ENCODE peak calls at places on chromosomes 3 and 15, in seven cellular contexts. One of them, this sample, is unnamed.

GRCh38 chr15:75091814-75092213 is 68.4 kb downstream of the PPCDC start:
- DNase-seq in spleen: no peak
- DNase-seq in GM20000: no peak
- DNase-seq in activated CD8-positive, alpha-beta memory T cell treated with anti-CD3 and anti-CD28 coated beads for 24 hours: no peak
- DNase-seq in A172: no peak
- DNase-seq in hippocampal formation: no peak
- DNase-seq in cardiac septum: no peak
- DNase-seq in this sample: no peak

GRCh38 chr15:51240066-51240465 is 98.3 kb downstream of the CYP19A1 start:
- DNase-seq in cardiac septum: no peak
- DNase-seq in A172: no peak
- DNase-seq in GM20000: no peak
- DNase-seq in activated CD8-positive, alpha-beta memory T cell treated with anti-CD3 and anti-CD28 coated beads for 24 hours: no peak
- DNase-seq in hippocampal formation: no peak
- DNase-seq in spleen: no peak
- DNase-seq in this sample: no peak

GRCh38 chr3:108036984-108037741 is 53.7 kb downstream of the CD47 start:
- DNase-seq in spleen: no peak
- DNase-seq in GM20000: peak
- DNase-seq in A172: peak
- DNase-seq in activated CD8-positive, alpha-beta memory T cell treated with anti-CD3 and anti-CD28 coated beads for 24 hours: no peak
- DNase-seq in cardiac septum: no peak
- DNase-seq in hippocampal formation: no peak
- DNase-seq in this sample: no peak

GRCh38 chr3:10215578-10216368 is 32.5 kb upstream of the TATDN2 start:
- DNase-seq in A172: no peak
- DNase-seq in spleen: no peak
- DNase-seq in cardiac septum: no peak
- DNase-seq in activated CD8-positive, alpha-beta memory T cell treated with anti-CD3 and anti-CD28 coated beads for 24 hours: no peak
- DNase-seq in hippocampal formation: no peak
- DNase-seq in GM20000: no peak
- DNase-seq in this sample: no peak

GRCh38 chr15:26615188-26615926 is 157.5 kb downstream of the GABRB3 start:
- DNase-seq in spleen: no peak
- DNase-seq in hippocampal formation: no peak
- DNase-seq in A172: no peak
- DNase-seq in GM20000: no peak
- DNase-seq in cardiac septum: no peak
- DNase-seq in activated CD8-positive, alpha-beta memory T cell treated with anti-CD3 and anti-CD28 coated beads for 24 hours: no peak
- DNase-seq in this sample: no peak

GRCh38 chr3:188234172-188234571 is 80.2 kb downstream of the LPP start:
- DNase-seq in activated CD8-positive, alpha-beta memory T cell treated with anti-CD3 and anti-CD28 coated beads for 24 hours: no peak
- DNase-seq in GM20000: no peak
- DNase-seq in hippocampal formation: no peak
- DNase-seq in A172: no peak
- DNase-seq in spleen: no peak
- DNase-seq in cardiac septum: no peak
- DNase-seq in this sample: no peak

GRCh38 chr3:138326866-138327595 is 2.6 kb downstream of the NME9 start:
- DNase-seq in spleen: no peak
- DNase-seq in hippocampal formation: no peak
- DNase-seq in GM20000: no peak
- DNase-seq in cardiac septum: no peak
- DNase-seq in activated CD8-positive, alpha-beta memory T cell treated with anti-CD3 and anti-CD28 coated beads for 24 hours: peak
- DNase-seq in A172: no peak
- DNase-seq in this sample: no peak

GRCh38 chr3:111236833-111237713 is 165.5 kb downstream of the NECTIN3 start:
- DNase-seq in activated CD8-positive, alpha-beta memory T cell treated with anti-CD3 and anti-CD28 coated beads for 24 hours: no peak
- DNase-seq in cardiac septum: no peak
- DNase-seq in hippocampal formation: no peak
- DNase-seq in GM20000: no peak
- DNase-seq in spleen: no peak
- DNase-seq in A172: peak
- DNase-seq in this sample: no peak

GRCh38 chr3:110598847-110599490 is 472.6 kb upstream of the NECTIN3 start:
- DNase-seq in A172: no peak
- DNase-seq in hippocampal formation: no peak
- DNase-seq in GM20000: no peak
- DNase-seq in activated CD8-positive, alpha-beta memory T cell treated with anti-CD3 and anti-CD28 coated beads for 24 hours: no peak
- DNase-seq in spleen: no peak
- DNase-seq in cardiac septum: no peak
- DNase-seq in this sample: no peak

GRCh38 chr3:177764377-177764912 is 567.2 kb upstream of the TBL1XR1 start:
- DNase-seq in A172: no peak
- DNase-seq in GM20000: no peak
- DNase-seq in activated CD8-positive, alpha-beta memory T cell treated with anti-CD3 and anti-CD28 coated beads for 24 hours: no peak
- DNase-seq in spleen: no peak
- DNase-seq in cardiac septum: no peak
- DNase-seq in hippocampal formation: no peak
- DNase-seq in this sample: no peak

GRCh38 chr3:149998946-149999345 is 28.3 kb upstream of the PFN2 start:
- DNase-seq in spleen: no peak
- DNase-seq in cardiac septum: no peak
- DNase-seq in GM20000: no peak
- DNase-seq in hippocampal formation: no peak
- DNase-seq in A172: no peak
- DNase-seq in activated CD8-positive, alpha-beta memory T cell treated with anti-CD3 and anti-CD28 coated beads for 24 hours: no peak
- DNase-seq in this sample: no peak

GRCh38 chr3:148629006-148629405 is 68.7 kb upstream of the AGTR1 start:
- DNase-seq in activated CD8-positive, alpha-beta memory T cell treated with anti-CD3 and anti-CD28 coated beads for 24 hours: no peak
- DNase-seq in cardiac septum: no peak
- DNase-seq in spleen: no peak
- DNase-seq in GM20000: no peak
- DNase-seq in hippocampal formation: no peak
- DNase-seq in A172: no peak
- DNase-seq in this sample: no peak

GRCh38 chr15:101439285-101439919 is 50.1 kb downstream of the PCSK6 start:
- DNase-seq in cardiac septum: no peak
- DNase-seq in GM20000: no peak
- DNase-seq in hippocampal formation: no peak
- DNase-seq in A172: peak
- DNase-seq in spleen: peak
- DNase-seq in activated CD8-positive, alpha-beta memory T cell treated with anti-CD3 and anti-CD28 coated beads for 24 hours: peak
- DNase-seq in this sample: no peak

GRCh38 chr3:71484452-71484851 is 99.1 kb downstream of the FOXP1 start:
- DNase-seq in activated CD8-positive, alpha-beta memory T cell treated with anti-CD3 and anti-CD28 coated beads for 24 hours: peak
- DNase-seq in spleen: no peak
- DNase-seq in A172: no peak
- DNase-seq in hippocampal formation: no peak
- DNase-seq in cardiac septum: no peak
- DNase-seq in GM20000: no peak
- DNase-seq in this sample: no peak

GRCh38 chr3:81302045-81302444 is 459.4 kb downstream of the GBE1 start:
- DNase-seq in GM20000: peak
- DNase-seq in hippocampal formation: peak
- DNase-seq in cardiac septum: no peak
- DNase-seq in spleen: no peak
- DNase-seq in A172: peak
- DNase-seq in activated CD8-positive, alpha-beta memory T cell treated with anti-CD3 and anti-CD28 coated beads for 24 hours: no peak
- DNase-seq in this sample: no peak

GRCh38 chr3:72301779-72302178 is 516.8 kb upstream of the PROK2 start:
- DNase-seq in spleen: no peak
- DNase-seq in activated CD8-positive, alpha-beta memory T cell treated with anti-CD3 and anti-CD28 coated beads for 24 hours: no peak
- DNase-seq in hippocampal formation: no peak
- DNase-seq in GM20000: no peak
- DNase-seq in cardiac septum: no peak
- DNase-seq in A172: no peak
- DNase-seq in this sample: no peak

GRCh38 chr3:2156244-2156847 is 57.7 kb downstream of the CNTN4 start:
- DNase-seq in GM20000: peak
- DNase-seq in spleen: no peak
- DNase-seq in cardiac septum: no peak
- DNase-seq in activated CD8-positive, alpha-beta memory T cell treated with anti-CD3 and anti-CD28 coated beads for 24 hours: no peak
- DNase-seq in A172: no peak
- DNase-seq in hippocampal formation: no peak
- DNase-seq in this sample: no peak

GRCh38 chr3:38313685-38314084 is 31.6 kb downstream of the SLC22A14 start:
- DNase-seq in hippocampal formation: no peak
- DNase-seq in A172: no peak
- DNase-seq in activated CD8-positive, alpha-beta memory T cell treated with anti-CD3 and anti-CD28 coated beads for 24 hours: no peak
- DNase-seq in spleen: no peak
- DNase-seq in GM20000: no peak
- DNase-seq in cardiac septum: no peak
- DNase-seq in this sample: no peak

GRCh38 chr3:29071077-29071634 is 209.7 kb upstream of the RBMS3 start:
- DNase-seq in hippocampal formation: no peak
- DNase-seq in activated CD8-positive, alpha-beta memory T cell treated with anti-CD3 and anti-CD28 coated beads for 24 hours: no peak
- DNase-seq in cardiac septum: no peak
- DNase-seq in spleen: no peak
- DNase-seq in GM20000: no peak
- DNase-seq in A172: no peak
- DNase-seq in this sample: no peak

GRCh38 chr3:94137377-94137776 is 74.5 kb downstream of the NSUN3 start:
- DNase-seq in A172: no peak
- DNase-seq in spleen: no peak
- DNase-seq in hippocampal formation: no peak
- DNase-seq in cardiac septum: no peak
- DNase-seq in GM20000: no peak
- DNase-seq in activated CD8-positive, alpha-beta memory T cell treated with anti-CD3 and anti-CD28 coated beads for 24 hours: no peak
- DNase-seq in this sample: no peak

GRCh38 chr3:46930176-46930944 is 46.2 kb downstream of the CCDC12 start:
- DNase-seq in GM20000: no peak
- DNase-seq in spleen: peak
- DNase-seq in cardiac septum: peak
- DNase-seq in hippocampal formation: no peak
- DNase-seq in activated CD8-positive, alpha-beta memory T cell treated with anti-CD3 and anti-CD28 coated beads for 24 hours: no peak
- DNase-seq in A172: no peak
- DNase-seq in this sample: peak

GRCh38 chr3:23968467-23969184 is 23.5 kb downstream of the NR1D2 start:
- DNase-seq in spleen: no peak
- DNase-seq in cardiac septum: no peak
- DNase-seq in activated CD8-positive, alpha-beta memory T cell treated with anti-CD3 and anti-CD28 coated beads for 24 hours: no peak
- DNase-seq in hippocampal formation: no peak
- DNase-seq in GM20000: no peak
- DNase-seq in A172: no peak
- DNase-seq in this sample: no peak

GRCh38 chr15:38084289-38084688 is 149.8 kb downstream of the TMCO5A start:
- DNase-seq in hippocampal formation: no peak
- DNase-seq in A172: peak
- DNase-seq in spleen: no peak
- DNase-seq in activated CD8-positive, alpha-beta memory T cell treated with anti-CD3 and anti-CD28 coated beads for 24 hours: no peak
- DNase-seq in cardiac septum: no peak
- DNase-seq in GM20000: peak
- DNase-seq in this sample: no peak

GRCh38 chr3:101862453-101863165 is 13.3 kb downstream of the NFKBIZ start:
- DNase-seq in hippocampal formation: no peak
- DNase-seq in A172: no peak
- DNase-seq in GM20000: no peak
- DNase-seq in activated CD8-positive, alpha-beta memory T cell treated with anti-CD3 and anti-CD28 coated beads for 24 hours: no peak
- DNase-seq in spleen: no peak
- DNase-seq in cardiac septum: no peak
- DNase-seq in this sample: no peak

GRCh38 chr15:72923304-72923703 is 129.0 kb upstream of the NEO1 start:
- DNase-seq in A172: no peak
- DNase-seq in hippocampal formation: no peak
- DNase-seq in activated CD8-positive, alpha-beta memory T cell treated with anti-CD3 and anti-CD28 coated beads for 24 hours: no peak
- DNase-seq in GM20000: no peak
- DNase-seq in spleen: no peak
- DNase-seq in cardiac septum: no peak
- DNase-seq in this sample: no peak

GRCh38 chr3:10553586-10554235 is 48.3 kb upstream of the ATP2B2 start:
- DNase-seq in activated CD8-positive, alpha-beta memory T cell treated with anti-CD3 and anti-CD28 coated beads for 24 hours: peak
- DNase-seq in GM20000: no peak
- DNase-seq in cardiac septum: peak
- DNase-seq in spleen: no peak
- DNase-seq in A172: no peak
- DNase-seq in hippocampal formation: peak
- DNase-seq in this sample: peak

GRCh38 chr3:179071161-179071568 is 444 bp downstream of the ZMAT3 start:
- DNase-seq in A172: peak
- DNase-seq in hippocampal formation: no peak
- DNase-seq in activated CD8-positive, alpha-beta memory T cell treated with anti-CD3 and anti-CD28 coated beads for 24 hours: no peak
- DNase-seq in spleen: no peak
- DNase-seq in cardiac septum: no peak
- DNase-seq in GM20000: peak
- DNase-seq in this sample: no peak

GRCh38 chr15:66573348-66573718 is 7.5 kb upstream of the LCTL start:
- DNase-seq in spleen: peak
- DNase-seq in GM20000: no peak
- DNase-seq in activated CD8-positive, alpha-beta memory T cell treated with anti-CD3 and anti-CD28 coated beads for 24 hours: no peak
- DNase-seq in hippocampal formation: no peak
- DNase-seq in cardiac septum: peak
- DNase-seq in A172: no peak
- DNase-seq in this sample: no peak

GRCh38 chr15:90620379-90621134 is 90.8 kb downstream of the CRTC3 start:
- DNase-seq in hippocampal formation: no peak
- DNase-seq in A172: no peak
- DNase-seq in spleen: no peak
- DNase-seq in activated CD8-positive, alpha-beta memory T cell treated with anti-CD3 and anti-CD28 coated beads for 24 hours: no peak
- DNase-seq in cardiac septum: no peak
- DNase-seq in GM20000: peak
- DNase-seq in this sample: peak

GRCh38 chr3:37054370-37054769 is 61.1 kb downstream of the MLH1 start:
- DNase-seq in activated CD8-positive, alpha-beta memory T cell treated with anti-CD3 and anti-CD28 coated beads for 24 hours: no peak
- DNase-seq in GM20000: peak
- DNase-seq in spleen: no peak
- DNase-seq in cardiac septum: no peak
- DNase-seq in hippocampal formation: no peak
- DNase-seq in A172: peak
- DNase-seq in this sample: no peak

GRCh38 chr3:183400352-183400751 is 28.1 kb downstream of the MCF2L2 start:
- DNase-seq in spleen: no peak
- DNase-seq in GM20000: no peak
- DNase-seq in activated CD8-positive, alpha-beta memory T cell treated with anti-CD3 and anti-CD28 coated beads for 24 hours: no peak
- DNase-seq in cardiac septum: no peak
- DNase-seq in A172: no peak
- DNase-seq in hippocampal formation: no peak
- DNase-seq in this sample: no peak

GRCh38 chr15:69117431-69117841 is 43.0 kb upstream of the GLCE start:
- DNase-seq in A172: no peak
- DNase-seq in activated CD8-positive, alpha-beta memory T cell treated with anti-CD3 and anti-CD28 coated beads for 24 hours: no peak
- DNase-seq in cardiac septum: no peak
- DNase-seq in spleen: no peak
- DNase-seq in GM20000: no peak
- DNase-seq in hippocampal formation: no peak
- DNase-seq in this sample: no peak

GRCh38 chr15:78635346-78635745 is 5.7 kb downstream of the CHRNB4 start:
- DNase-seq in A172: no peak
- DNase-seq in cardiac septum: no peak
- DNase-seq in activated CD8-positive, alpha-beta memory T cell treated with anti-CD3 and anti-CD28 coated beads for 24 hours: no peak
- DNase-seq in GM20000: no peak
- DNase-seq in hippocampal formation: no peak
- DNase-seq in spleen: no peak
- DNase-seq in this sample: peak

This sample was measured in mesenteric fat pad.